ENCODE peak calls at places on chromosomes 7 and 10, in nine cellular contexts. M is A549, H is adrenal gland, O is body of pancreas, I is Peyer's patch, E is sigmoid colon, N is prostate gland, X is transverse colon, U is K562. A is an unnamed sample.

GRCh38 chr10:81145975-81146374 is 608.3 kb downstream of the SH2D4B start:
- DNase-seq in M (no peak), H (no peak), O (no peak), I (no peak), E (no peak), N (no peak), X (no peak), U (no peak), A (no peak)

GRCh38 chr10:110733256-110733952 is 89.3 kb downstream of the RBM20 start:
- DNase-seq in M (no peak), H (peak), O (peak), I (no peak), E (no peak), N (no peak), X (no peak), U (no peak), A (no peak)

GRCh38 chr7:90530263-90530662 is 60.8 kb downstream of the PTTG1IP2 start:
- DNase-seq in M (no peak), H (no peak), O (no peak), I (no peak), E (no peak), N (no peak), X (no peak), U (no peak), A (no peak)

GRCh38 chr7:45921699-45922519 is 837 bp upstream of the IGFBP3 start:
- DNase-seq in M (peak), H (peak), O (peak), I (peak), E (no peak), N (peak), X (peak), U (no peak), A (peak)

GRCh38 chr7:82244947-82245346 is 198.6 kb downstream of the CACNA2D1 start:
- DNase-seq in M (no peak), H (no peak), O (no peak), I (no peak), E (no peak), N (no peak), X (no peak), U (no peak), A (no peak)

GRCh38 chr10:61271127-61271780 is 181.9 kb downstream of the TMEM26 start:
- DNase-seq in M (peak), H (no peak), O (no peak), I (no peak), E (no peak), N (no peak), X (no peak), U (no peak), A (no peak)

GRCh38 chr7:47291461-47292051 is 290.4 kb downstream of the TNS3 start:
- DNase-seq in M (peak), H (peak), O (no peak), I (no peak), E (no peak), N (no peak), X (no peak), U (no peak), A (no peak)

GRCh38 chr7:133196872-133197612 is 55.8 kb upstream of the EXOC4 start:
- DNase-seq in M (no peak), H (no peak), O (no peak), I (no peak), E (no peak), N (no peak), X (no peak), U (no peak), A (no peak)

GRCh38 chr7:55365103-55365679 is at the start of gene LANCL2:
- DNase-seq in M (peak), H (peak), O (peak), I (peak), E (no peak), N (peak), X (peak), U (peak), A (peak)

GRCh38 chr7:75727881-75728592 is 10.7 kb downstream of the HIP1 start:
- DNase-seq in M (peak), H (no peak), O (peak), I (peak), E (no peak), N (peak), X (peak), U (no peak), A (peak)

DNA sequence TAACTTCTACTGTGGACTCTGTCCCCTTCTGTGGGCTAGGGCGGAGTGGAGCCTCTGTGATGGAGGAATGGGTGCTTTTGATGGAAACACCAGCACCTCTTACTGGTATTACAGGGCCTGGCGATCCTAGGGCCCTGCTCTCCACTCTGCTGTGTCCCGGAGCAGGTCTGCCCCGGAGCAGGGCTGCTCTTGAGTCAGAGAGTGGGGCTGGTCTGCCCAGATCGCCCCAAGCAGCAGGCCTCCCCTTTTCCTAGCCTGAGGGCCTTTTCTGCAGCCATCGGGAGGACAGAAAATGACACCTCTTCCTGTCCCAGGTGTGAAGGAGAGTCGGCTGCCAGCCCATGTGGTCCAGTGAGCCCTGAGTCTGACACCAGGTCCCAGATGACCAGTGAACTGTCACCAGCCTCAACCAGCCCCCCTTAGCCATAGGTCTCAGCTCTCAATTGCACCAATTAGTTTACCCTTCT is 1.4 kb downstream of the ZNF282 start:
- DNase-seq in M (peak), H (peak), O (no peak), I (no peak), E (peak), N (no peak), X (peak), U (peak), A (no peak)
- H3K27ac ChIP-seq in M (peak), H (no peak), O (no peak), I (peak), E (peak), N (peak), X (peak), U (peak), A (peak)

GRCh38 chr7:44375926-44376342 is 50.5 kb upstream of the CAMK2B start:
- DNase-seq in M (no peak), H (no peak), O (no peak), I (no peak), E (no peak), N (no peak), X (no peak), U (no peak), A (no peak)
- TF ChIP-seq POLR2A in M (no peak), H (no peak), O (no peak), I (no peak), E (no peak), N (no peak), X (no peak), U (no peak), A (no peak)

GRCh38 chr7:36961097-36961496 is 236.8 kb upstream of the AOAH start:
- DNase-seq in M (no peak), H (no peak), O (no peak), I (no peak), E (no peak), N (no peak), X (no peak), U (no peak), A (no peak)

GRCh38 chr7:36961691-36962090 is 237.4 kb upstream of the AOAH start:
- DNase-seq in M (no peak), H (no peak), O (no peak), I (no peak), E (no peak), N (no peak), X (no peak), U (no peak), A (no peak)

GRCh38 chr7:36960105-36960504 is 235.8 kb upstream of the AOAH start:
- DNase-seq in M (no peak), H (no peak), O (no peak), I (no peak), E (no peak), N (no peak), X (no peak), U (no peak), A (no peak)

GRCh38 chr7:36964297-36964696 is 240.0 kb upstream of the AOAH start:
- DNase-seq in M (no peak), H (no peak), O (no peak), I (no peak), E (no peak), N (no peak), X (no peak), U (no peak), A (no peak)

GRCh38 chr7:36962367-36962766 is 238.1 kb upstream of the AOAH start:
- DNase-seq in M (no peak), H (no peak), O (no peak), I (no peak), E (no peak), N (no peak), X (no peak), U (no peak), A (no peak)
- H3K27ac ChIP-seq in M (no peak), H (no peak), O (no peak), I (no peak), E (no peak), N (no peak), X (no peak), U (no peak), A (no peak)

DNA sequence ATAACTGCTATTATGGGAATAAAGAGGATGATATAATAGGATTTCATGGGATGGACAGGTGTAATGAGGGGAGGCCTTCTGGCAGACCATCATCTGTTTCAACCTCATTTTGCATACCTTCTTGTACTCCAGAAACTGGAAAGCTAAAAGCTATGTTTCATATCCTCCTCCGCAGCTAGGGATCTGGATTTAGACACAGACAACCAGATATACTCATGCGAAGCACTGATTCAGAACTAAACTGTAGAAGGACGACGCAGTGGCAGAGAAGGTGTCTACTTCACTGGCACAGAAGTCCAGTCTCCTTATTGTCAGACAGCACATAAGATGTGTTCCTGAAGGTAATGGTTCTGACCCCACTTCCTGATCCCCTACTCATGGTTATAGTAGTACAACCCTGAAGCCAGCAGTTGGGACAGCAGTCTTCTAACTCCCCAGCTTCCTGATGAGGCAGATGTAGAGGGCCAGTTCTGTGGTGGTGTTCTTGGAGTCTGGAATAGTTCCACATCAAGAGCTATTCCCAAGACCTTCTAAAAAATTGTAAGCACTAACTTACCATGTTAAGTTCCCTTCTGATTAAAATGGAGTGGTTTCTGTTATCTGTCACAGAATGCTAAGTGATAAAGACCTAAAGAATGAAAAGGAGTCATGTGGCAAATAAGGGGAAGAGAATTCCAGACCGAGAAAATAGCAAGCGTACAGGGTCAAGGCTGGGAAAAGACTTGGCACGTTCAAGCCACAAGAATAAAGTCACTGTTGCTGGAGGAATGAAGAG is 550.3 kb downstream of the GRM8 start:
- DNase-seq in M (no peak), H (no peak), O (no peak), I (no peak), E (no peak), N (no peak), X (no peak), U (peak), A (no peak)
- TF ChIP-seq POLR2A in M (no peak), H (no peak), O (no peak), I (no peak), E (no peak), N (no peak), X (no peak), U (no peak), A (no peak)

DNA sequence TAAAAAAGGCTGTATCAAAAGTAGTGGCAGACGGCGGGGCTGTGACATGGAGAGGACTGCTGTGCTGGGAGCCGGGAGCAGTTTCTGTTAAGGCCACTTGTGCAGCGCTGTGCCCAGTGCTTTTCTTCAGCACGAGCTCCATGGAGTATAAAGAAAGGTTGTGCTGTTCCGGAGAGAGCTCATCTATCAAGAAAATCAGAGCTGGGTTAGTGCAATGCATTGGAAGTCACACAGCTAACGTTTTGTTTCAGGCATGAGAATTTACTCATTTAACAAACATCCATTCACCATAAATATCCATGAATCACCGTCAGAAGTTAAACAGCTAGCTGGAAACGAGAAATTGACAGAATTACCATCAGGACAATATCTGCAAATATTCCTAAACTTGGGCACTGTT is 61.9 kb downstream of the KIAA1549 start:
- DNase-seq in M (no peak), H (no peak), O (no peak), I (no peak), E (no peak), N (no peak), X (no peak), U (no peak), A (no peak)
- H3K27ac ChIP-seq in M (no peak), H (no peak), O (no peak), I (no peak), E (no peak), N (no peak), X (no peak), U (no peak), A (no peak)

DNA sequence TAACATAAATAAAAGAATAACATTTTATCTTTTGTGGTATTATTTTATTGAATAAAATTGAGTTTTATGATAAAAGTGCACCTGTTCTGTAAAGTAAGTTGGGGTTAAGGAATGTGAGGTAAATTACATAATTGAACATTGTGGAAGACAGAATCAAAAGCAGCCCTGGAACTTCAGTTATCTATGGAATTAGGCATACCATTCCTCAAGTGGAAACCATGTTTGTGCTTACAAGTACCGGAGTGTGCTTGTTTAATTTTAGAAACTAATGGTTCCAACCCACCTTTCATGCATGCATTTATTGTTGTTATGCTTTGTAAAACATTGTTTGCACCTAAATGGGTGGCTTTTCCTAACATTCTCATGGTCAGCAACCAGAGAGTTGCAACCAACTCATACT is 28.0 kb downstream of the RBM17 start:
- DNase-seq in M (no peak), H (no peak), O (no peak), I (no peak), E (no peak), N (no peak), X (no peak), U (no peak), A (no peak)
- TF ChIP-seq POLR2A in M (no peak), H (no peak), O (no peak), I (no peak), E (no peak), N (no peak), X (no peak), U (no peak), A (no peak)

DNA sequence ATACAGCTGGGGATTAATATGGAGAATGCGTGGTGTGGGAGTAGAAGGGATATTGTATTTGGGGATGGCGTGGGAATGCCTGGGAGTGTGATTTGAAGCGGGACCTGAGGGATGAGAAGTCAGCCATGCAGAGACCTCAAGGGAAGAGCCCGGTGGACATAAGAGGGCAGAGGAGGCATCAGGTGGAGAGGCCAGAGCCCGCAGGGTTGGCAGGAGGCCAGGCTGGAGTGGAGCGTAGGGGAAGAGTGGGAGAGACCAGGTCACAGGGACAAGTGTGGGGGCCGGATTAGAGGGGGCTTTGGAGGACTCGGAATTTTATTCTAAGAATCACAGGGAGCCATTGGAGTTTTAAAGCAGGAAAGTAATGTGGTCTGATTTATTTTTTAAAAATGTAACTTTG is 2.0 kb downstream of the NDUFB2 start:
- DNase-seq in M (no peak), H (no peak), O (no peak), I (peak), E (no peak), N (no peak), X (no peak), U (no peak), A (peak)
- H3K27ac ChIP-seq in M (no peak), H (no peak), O (no peak), I (no peak), E (no peak), N (no peak), X (no peak), U (no peak), A (no peak)